ENCODE peak calls at places on chromosomes 11 and 22, in four cellular contexts. B is transverse colon, U is GM12891, C is endothelial cell of umbilical vein. T is an unnamed sample.

GRCh38 chr11:134277176-134278001 is 1.2 kb downstream of the GLB1L3 start:
- DNase-seq in B (no peak), U (no peak), C (no peak), T (no peak)

GRCh38 chr11:125351045-125351867 is 144.8 kb downstream of the FEZ1 start:
- DNase-seq in B (no peak), C (no peak), U (no peak), T (no peak)

GRCh38 chr11:120432056-120433018 is 79.2 kb upstream of the GRIK4 start:
- DNase-seq in U (no peak), B (no peak), C (peak), T (peak)

GRCh38 chr11:91263698-91264097 is 960.9 kb upstream of the FAT3 start:
- DNase-seq in B (no peak), U (no peak), C (no peak), T (no peak)

GRCh38 chr22:32649515-32650200 is 151.8 kb upstream of the TIMP3 start:
- DNase-seq in B (peak), C (no peak), U (no peak), T (no peak)

GRCh38 chr11:19200410-19201201 is 1.2 kb downstream of the CSRP3 start:
- DNase-seq in B (peak), C (peak), U (no peak), T (no peak)

GRCh38 chr11:60991457-60991856 is 20.0 kb downstream of the CD6 start:
- DNase-seq in C (no peak), U (no peak), B (no peak), T (no peak)

GRCh38 chr11:83724704-83725114 is 438.5 kb upstream of the CCDC90B start:
- DNase-seq in B (no peak), U (no peak), C (no peak), T (no peak)

GRCh38 chr11:122666743-122667142 is 11.2 kb downstream of the UBASH3B start:
- DNase-seq in C (no peak), U (no peak), B (no peak), T (no peak)

GRCh38 chr22:50342651-50343540 is at the start of gene PPP6R2:
- DNase-seq in B (peak), C (peak), U (peak), T (no peak)

GRCh38 chr11:74570266-74571061 is 21.9 kb upstream of the POLD3 start:
- DNase-seq in U (peak), B (peak), C (peak), T (peak)

GRCh38 chr11:65420506-65421203 is 1.9 kb upstream of the NEAT1 start:
- DNase-seq in C (no peak), B (peak), U (no peak), T (no peak)

GRCh38 chr11:65422104-65422632 is 430 bp upstream of the NEAT1 start:
- DNase-seq in U (no peak), B (peak), C (peak), T (peak)

GRCh38 chr11:65419773-65420481 is 2.7 kb upstream of the NEAT1 start:
- DNase-seq in U (no peak), B (peak), C (peak), T (peak)

GRCh38 chr11:65422633-65423515 is at the start of gene NEAT1:
- DNase-seq in C (peak), B (peak), U (no peak), T (peak)

DNA sequence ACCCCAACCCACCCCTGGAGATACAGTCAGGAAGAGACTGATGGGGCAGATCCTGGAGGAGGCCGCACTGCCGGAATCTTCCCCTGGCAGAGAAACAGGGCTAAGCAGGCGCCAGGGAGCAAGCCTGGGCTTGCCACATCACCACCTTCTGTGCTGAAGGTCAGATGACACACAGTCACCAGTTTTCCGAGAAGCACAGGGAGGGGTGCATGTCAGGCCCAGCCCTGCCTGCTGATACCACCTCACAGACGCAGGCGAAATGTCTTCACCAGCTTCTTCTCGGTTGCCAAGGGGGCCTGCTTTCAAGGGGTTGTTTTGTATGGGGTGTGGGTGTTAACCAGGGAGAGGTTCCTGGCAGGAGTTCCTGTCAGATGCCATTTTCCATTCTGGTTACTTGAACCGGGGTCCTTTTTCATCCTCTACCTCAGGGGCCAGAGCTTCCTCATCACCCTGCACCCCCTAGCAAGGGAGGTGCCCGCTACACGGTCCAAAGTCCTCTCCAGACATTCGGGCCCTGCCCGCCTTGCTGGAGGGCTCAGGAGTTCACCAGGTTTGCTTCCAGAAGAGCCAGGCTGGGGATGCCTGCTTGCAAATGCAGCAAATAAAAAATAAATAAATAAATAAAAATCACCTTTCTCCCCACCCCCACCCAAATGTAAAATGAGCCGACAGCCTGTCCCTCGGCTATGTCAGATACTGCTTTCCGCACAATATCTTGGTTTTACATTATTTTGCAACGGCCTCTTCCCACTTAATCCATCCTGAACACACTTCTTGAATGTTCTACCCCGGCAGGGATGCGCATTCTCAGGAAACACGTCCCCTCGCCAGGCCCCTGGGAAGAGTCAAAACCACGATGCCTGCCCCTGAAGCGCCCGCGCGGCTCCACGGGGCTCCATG is 1.1 kb upstream of the NEAT1 start:
- DNase-seq in U (no peak), B (peak), C (peak), T (peak)
- TF ChIP-seq POLR2AphosphoS5 in U (peak), B (peak), C (peak), T (peak)

GRCh38 chr11:63505857-63506528 is at the start of gene LGALS12:
- DNase-seq in U (no peak), B (no peak), C (no peak), T (no peak)
- TF ChIP-seq POLR2AphosphoS5 in U (no peak), B (no peak), C (no peak), T (no peak)

GRCh38 chr22:37091986-37092385 is 17.5 kb downstream of the TMPRSS6 start:
- DNase-seq in C (no peak), U (no peak), B (no peak), T (no peak)

GRCh38 chr22:37092997-37093396 is 16.5 kb downstream of the TMPRSS6 start:
- DNase-seq in C (no peak), U (no peak), B (no peak), T (no peak)

GRCh38 chr22:37089451-37089850 is 20.1 kb downstream of the TMPRSS6 start:
- DNase-seq in C (no peak), B (no peak), U (no peak), T (no peak)

GRCh38 chr22:37088750-37089408 is 20.6 kb downstream of the TMPRSS6 start:
- DNase-seq in C (no peak), B (no peak), U (no peak), T (no peak)

DNA sequence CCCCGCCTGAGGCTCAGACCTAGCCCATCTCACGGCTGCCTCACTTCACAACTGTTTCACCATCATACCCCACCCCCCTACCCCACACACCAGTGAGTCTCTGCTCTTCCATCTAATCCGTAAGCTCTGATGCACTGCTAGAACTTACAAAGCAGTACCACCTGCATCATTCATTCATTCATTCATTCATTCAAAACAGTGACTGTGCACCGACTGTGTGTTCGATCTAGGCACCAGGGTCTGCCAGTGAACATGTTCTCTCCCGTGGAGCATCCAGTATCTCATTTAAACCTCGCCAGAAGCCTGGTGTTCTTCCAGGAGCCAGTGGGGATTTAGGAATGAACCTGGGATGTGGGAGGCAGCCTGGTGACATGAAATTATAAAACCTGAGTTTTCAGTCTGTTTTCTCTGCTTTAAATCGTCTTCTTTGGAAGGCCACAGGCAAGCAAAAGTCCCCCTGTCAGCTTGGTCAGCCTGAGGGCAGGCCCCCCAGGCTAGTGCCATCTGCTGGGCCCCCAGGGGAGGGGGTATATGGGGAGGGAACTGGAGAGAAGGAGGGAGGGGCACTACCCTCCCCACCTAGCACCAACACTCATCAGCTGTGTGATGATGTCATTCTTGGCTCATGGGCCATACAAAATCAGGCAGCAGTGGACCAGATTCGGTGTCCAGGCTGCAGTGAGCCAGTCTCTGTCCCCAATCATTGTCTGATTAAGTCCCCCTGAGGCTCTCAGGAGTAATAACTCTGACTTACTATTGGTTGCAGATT is 18.4 kb downstream of the TMPRSS6 start:
- DNase-seq in U (no peak), B (no peak), C (no peak), T (no peak)
- TF ChIP-seq POLR2AphosphoS5 in U (no peak), B (no peak), C (no peak), T (no peak)

GRCh38 chr11:126420730-126421083 is 65.2 kb downstream of the ST3GAL4 start:
- DNase-seq in C (no peak), B (no peak), U (no peak), T (no peak)

GRCh38 chr11:126421243-126421642 is 65.8 kb downstream of the ST3GAL4 start:
- DNase-seq in U (no peak), C (no peak), B (no peak), T (no peak)

GRCh38 chr11:126422446-126422845 is 67.0 kb downstream of the ST3GAL4 start:
- DNase-seq in C (no peak), U (no peak), B (no peak), T (no peak)

GRCh38 chr11:126417463-126417862 is 62.0 kb downstream of the ST3GAL4 start:
- DNase-seq in C (no peak), B (no peak), U (no peak), T (no peak)

DNA sequence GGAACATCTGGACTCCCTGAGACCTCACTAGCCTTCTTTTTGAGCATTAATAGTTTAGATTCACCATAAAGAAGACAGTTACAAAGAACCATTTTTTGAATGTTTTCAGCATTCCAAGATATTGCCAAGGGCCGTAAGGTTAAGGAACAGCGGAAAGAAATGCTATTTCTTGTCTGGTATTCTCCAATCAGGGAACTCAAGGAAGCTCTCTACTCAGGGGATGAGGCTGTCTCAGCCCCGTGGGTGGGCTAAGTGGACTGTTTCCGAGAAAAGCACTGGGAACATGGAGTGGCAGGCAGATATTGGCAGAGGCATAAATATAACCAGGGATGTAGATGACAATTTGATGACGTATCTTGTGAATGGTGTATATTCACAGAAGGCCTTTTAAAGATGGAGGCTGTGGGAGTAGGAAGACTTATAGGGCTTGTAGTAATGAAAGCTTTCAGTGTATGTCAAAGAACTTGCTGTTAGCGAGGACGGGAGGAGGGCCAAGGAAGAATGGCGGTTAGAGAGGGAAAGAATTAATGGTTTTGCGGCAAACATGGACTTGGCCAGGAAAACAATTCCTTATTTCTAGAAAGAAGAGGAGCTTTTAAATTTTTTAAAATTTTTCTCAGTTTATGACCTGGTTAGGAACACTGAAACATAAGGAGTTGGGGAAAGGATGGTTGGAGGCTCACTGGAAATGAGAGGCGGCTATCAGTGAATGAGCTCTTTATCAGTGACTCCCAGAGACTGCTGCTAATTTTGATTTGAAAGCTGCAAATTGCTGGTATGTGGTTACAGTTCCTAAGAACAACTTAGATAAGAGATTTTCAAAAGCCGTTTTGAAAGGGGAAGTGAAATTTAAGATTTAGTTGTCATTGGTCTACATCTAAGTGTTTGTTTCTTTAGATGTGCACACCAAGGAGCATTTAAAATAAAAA is 64.6 kb downstream of the ST3GAL4 start:
- DNase-seq in U (peak), C (peak), B (no peak), T (no peak)
- TF ChIP-seq POLR2AphosphoS5 in U (no peak), C (no peak), B (no peak), T (no peak)

DNA sequence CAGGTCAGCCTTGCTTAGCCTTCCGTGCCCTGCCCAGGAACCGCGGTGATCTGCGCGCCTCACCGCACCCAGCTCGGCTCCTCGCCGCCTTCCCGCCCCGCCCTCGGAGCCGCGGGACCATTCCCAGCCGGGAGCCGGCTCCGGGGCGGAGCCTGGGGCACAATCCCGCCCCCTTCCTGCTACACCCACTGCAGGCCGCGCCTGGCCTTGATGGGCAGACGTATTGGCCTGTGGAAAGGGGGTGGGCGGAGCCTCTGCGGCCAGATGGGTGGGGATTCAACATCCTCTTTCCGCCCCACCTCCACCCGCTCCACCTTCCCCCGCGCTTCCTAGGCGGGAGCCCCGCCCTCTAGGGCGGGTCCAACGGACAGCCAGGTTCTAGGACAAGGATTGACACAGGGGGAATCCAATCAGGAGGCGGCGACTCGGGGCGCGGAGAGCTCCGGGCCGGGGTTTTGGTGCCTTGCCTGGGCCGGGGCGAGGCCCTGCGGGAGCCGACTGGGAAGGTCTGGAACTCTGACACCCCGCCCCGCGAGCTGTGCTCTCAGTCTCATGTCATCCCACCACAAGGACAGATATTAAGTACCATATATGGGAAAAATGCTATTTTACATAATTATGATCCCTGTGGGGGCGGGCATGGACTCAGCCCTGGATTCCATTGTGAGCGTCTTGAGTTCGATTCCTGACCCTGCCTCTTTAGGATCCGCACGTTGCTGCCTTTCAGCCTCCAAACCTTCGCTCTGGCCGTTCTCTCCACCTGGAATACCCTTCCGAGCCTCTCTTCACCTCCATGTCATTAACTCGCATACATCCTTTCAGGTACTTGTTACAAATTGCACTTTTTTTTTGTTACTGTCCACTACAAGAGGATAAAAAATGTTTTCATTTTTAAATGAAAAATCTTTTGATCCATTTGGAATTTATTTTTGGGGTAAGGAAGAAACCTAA is at the start of gene MYH9:
- DNase-seq in B (peak), U (peak), C (peak), T (peak)
- TF ChIP-seq POLR2AphosphoS5 in B (peak), U (peak), C (peak), T (peak)